ENCODE peak calls at places on chromosomes 7 and 10, in four cellular contexts. F is GM12878, Q is HepG2, V is K562. Y is an unnamed sample.

GRCh38 chr10:123858039-123858740 is 33.4 kb downstream of the CPXM2 start:
- DNase-seq in F (no peak), Q (no peak), V (no peak), Y (no peak)

GRCh38 chr7:74226633-74227032 is 16.8 kb downstream of the LAT2 start:
- DNase-seq in F (no peak), Q (no peak), V (no peak), Y (no peak)

GRCh38 chr10:91745086-91745831 is 53.0 kb upstream of the TNKS2 start:
- DNase-seq in F (no peak), Q (peak), V (no peak), Y (peak)

GRCh38 chr10:132387723-132388210 is 9.2 kb upstream of the PWWP2B start:
- DNase-seq in F (no peak), Q (peak), V (peak), Y (peak)

GRCh38 chr10:95655571-95656290 is 780 bp downstream of the ALDH18A1 start:
- DNase-seq in F (peak), Q (peak), V (peak), Y (no peak)

GRCh38 chr10:18079665-18080295 is 60.4 kb upstream of the CACNB2 start:
- DNase-seq in F (no peak), Q (no peak), V (no peak), Y (no peak)

GRCh38 chr10:1409359-1409750 is 328.0 kb downstream of the ADARB2 start:
- DNase-seq in F (no peak), Q (no peak), V (no peak), Y (no peak)

GRCh38 chr10:101018600-101019439 is 12.1 kb downstream of the PDZD7 start:
- DNase-seq in F (no peak), Q (peak), V (peak), Y (peak)

GRCh38 chr10:31745612-31746376 is 182.8 kb downstream of the ARHGAP12 start:
- DNase-seq in F (no peak), Q (peak), V (no peak), Y (no peak)

GRCh38 chr7:41378156-41378555 is 324.7 kb downstream of the INHBA start:
- DNase-seq in F (no peak), Q (no peak), V (no peak), Y (no peak)

GRCh38 chr7:42338231-42339222 is 101.5 kb upstream of the GLI3 start:
- DNase-seq in F (no peak), Q (no peak), V (no peak), Y (no peak)

GRCh38 chr10:45227042-45227441 is 88.4 kb downstream of the OR13A1 start:
- DNase-seq in F (no peak), Q (no peak), V (no peak), Y (no peak)

GRCh38 chr7:158572000-158572828 is 15.4 kb downstream of the PTPRN2 start:
- DNase-seq in F (no peak), Q (peak), V (no peak), Y (no peak)

GRCh38 chr10:45201271-45201670 is 114.1 kb downstream of the OR13A1 start:
- DNase-seq in F (no peak), Q (no peak), V (no peak), Y (no peak)

GRCh38 chr10:132206806-132207535 is 20.2 kb downstream of the DPYSL4 start:
- DNase-seq in F (no peak), Q (no peak), V (no peak), Y (no peak)

GRCh38 chr7:132430863-132431822 is 145.1 kb downstream of the PLXNA4 start:
- DNase-seq in F (no peak), Q (no peak), V (no peak), Y (no peak)

GRCh38 chr7:158321056-158321700 is 266.4 kb downstream of the PTPRN2 start:
- DNase-seq in F (no peak), Q (no peak), V (no peak), Y (no peak)

GRCh38 chr7:117741962-117742361 is 131.3 kb downstream of the CTTNBP2 start:
- DNase-seq in F (no peak), Q (no peak), V (no peak), Y (no peak)

GRCh38 chr10:47054936-47055335 is 143.7 kb downstream of the PTPN20 start:
- DNase-seq in F (no peak), Q (no peak), V (no peak), Y (no peak)

GRCh38 chr7:113921363-113921762 is 2.6 kb upstream of the PPP1R3A start:
- DNase-seq in F (no peak), Q (no peak), V (no peak), Y (no peak)

GRCh38 chr7:54897891-54898290 is 120.9 kb upstream of the EGFR start:
- DNase-seq in F (no peak), Q (no peak), V (no peak), Y (no peak)

GRCh38 chr10:90866050-90866598 is 5.7 kb upstream of the RPP30 start:
- DNase-seq in F (no peak), Q (no peak), V (no peak), Y (no peak)

GRCh38 chr10:79285315-79286185 is 61.7 kb upstream of the PPIF start:
- DNase-seq in F (peak), Q (no peak), V (no peak), Y (no peak)

GRCh38 chr7:117145952-117146475 is 176.8 kb downstream of the WNT2 start:
- DNase-seq in F (no peak), Q (no peak), V (no peak), Y (no peak)

GRCh38 chr10:116000151-116000550 is 272.9 kb downstream of the GFRA1 start:
- DNase-seq in F (no peak), Q (no peak), V (no peak), Y (no peak)

GRCh38 chr7:103821105-103821504 is 168.4 kb downstream of the RELN start:
- DNase-seq in F (no peak), Q (no peak), V (no peak), Y (no peak)

GRCh38 chr10:110216240-110216639 is 8.8 kb downstream of the MXI1 start:
- DNase-seq in F (no peak), Q (no peak), V (no peak), Y (no peak)

GRCh38 chr10:110214380-110214826 is 7.0 kb downstream of the MXI1 start:
- DNase-seq in F (no peak), Q (no peak), V (no peak), Y (no peak)

GRCh38 chr10:110216942-110217341 is 9.5 kb downstream of the MXI1 start:
- DNase-seq in F (no peak), Q (no peak), V (no peak), Y (no peak)

GRCh38 chr10:110215286-110215685 is 7.9 kb downstream of the MXI1 start:
- DNase-seq in F (no peak), Q (no peak), V (no peak), Y (no peak)

DNA sequence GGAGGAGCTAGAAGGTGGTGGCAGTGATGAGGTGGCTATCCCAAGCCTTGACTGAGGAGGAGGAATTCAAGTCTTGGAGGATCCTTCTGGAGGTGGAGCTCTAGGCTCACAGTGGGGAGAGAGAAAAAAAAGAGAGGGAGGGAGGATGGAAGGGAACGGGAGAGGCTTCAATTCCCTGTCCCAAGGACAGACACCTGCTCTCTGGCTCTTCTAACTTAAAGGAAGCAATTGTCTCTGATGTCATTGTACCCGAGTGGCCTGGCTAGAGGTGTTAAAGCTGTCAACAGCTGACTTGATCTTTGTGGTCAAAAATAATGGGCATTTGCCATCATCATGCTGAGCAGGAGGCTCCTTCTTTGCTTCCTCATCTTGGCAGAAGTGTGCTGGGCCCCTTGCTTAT is 8.3 kb downstream of the MXI1 start:
- DNase-seq in F (no peak), Q (no peak), V (peak), Y (no peak)
- TF ChIP-seq ETV6 in F (no peak), Q (no peak), V (no peak), Y (no peak)

GRCh38 chr7:50782376-50783208 is at the start of gene GRB10:
- DNase-seq in F (no peak), Q (no peak), V (peak), Y (peak)
- TF ChIP-seq CTCF in F (no peak), Q (peak), V (no peak), Y (no peak)

DNA sequence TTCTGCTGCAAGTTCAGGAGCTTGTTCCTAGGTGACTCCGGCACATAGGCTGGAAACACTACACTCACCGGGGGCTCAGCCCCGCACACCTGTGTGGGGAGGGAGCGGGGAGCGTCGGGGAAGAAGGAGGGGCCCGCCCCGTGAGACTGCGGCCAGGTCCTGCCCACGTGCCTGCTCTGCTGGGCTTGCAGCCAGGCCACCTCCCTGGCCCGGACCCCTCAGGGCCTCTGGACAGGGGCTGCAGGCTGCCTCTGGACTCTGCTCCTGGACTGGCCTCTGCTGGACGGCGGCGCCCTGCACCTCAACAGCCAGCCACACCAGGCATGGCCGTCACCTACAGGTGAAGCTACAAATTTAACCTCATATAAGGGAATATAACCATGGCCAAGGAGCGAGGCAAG is 71.8 kb upstream of the FAM20C start:
- DNase-seq in F (no peak), Q (no peak), V (no peak), Y (no peak)
- TF ChIP-seq ETV6 in F (no peak), Q (no peak), V (no peak), Y (no peak)

GRCh38 chr7:106170651-106171050 is 58.5 kb upstream of the SYPL1 start:
- DNase-seq in F (no peak), Q (no peak), V (no peak), Y (no peak)
- TF ChIP-seq CTCF in F (no peak), Q (no peak), V (no peak), Y (no peak)

GRCh38 chr7:47451851-47452205 is 130.1 kb downstream of the TNS3 start:
- DNase-seq in F (no peak), Q (no peak), V (no peak), Y (no peak)

GRCh38 chr7:47454066-47454950 is 127.6 kb downstream of the TNS3 start:
- DNase-seq in F (no peak), Q (no peak), V (no peak), Y (no peak)

GRCh38 chr7:47452295-47452694 is 129.6 kb downstream of the TNS3 start:
- DNase-seq in F (no peak), Q (no peak), V (no peak), Y (no peak)

GRCh38 chr7:47452715-47453092 is 129.2 kb downstream of the TNS3 start:
- DNase-seq in F (no peak), Q (no peak), V (no peak), Y (no peak)

GRCh38 chr7:47453093-47454056 is 128.5 kb downstream of the TNS3 start:
- DNase-seq in F (no peak), Q (no peak), V (no peak), Y (no peak)
- TF ChIP-seq ETV6 in F (no peak), Q (no peak), V (no peak), Y (no peak)

GRCh38 chr7:133912916-133913697 is 214.0 kb upstream of the LRGUK start:
- DNase-seq in F (no peak), Q (no peak), V (no peak), Y (no peak)
- TF ChIP-seq CTCF in F (no peak), Q (no peak), V (no peak), Y (no peak)

GRCh38 chr10:50325449-50326188 is 74.3 kb upstream of the ASAH2 start:
- DNase-seq in F (no peak), Q (no peak), V (no peak), Y (no peak)
- TF ChIP-seq ETV6 in F (no peak), Q (no peak), V (no peak), Y (no peak)

DNA sequence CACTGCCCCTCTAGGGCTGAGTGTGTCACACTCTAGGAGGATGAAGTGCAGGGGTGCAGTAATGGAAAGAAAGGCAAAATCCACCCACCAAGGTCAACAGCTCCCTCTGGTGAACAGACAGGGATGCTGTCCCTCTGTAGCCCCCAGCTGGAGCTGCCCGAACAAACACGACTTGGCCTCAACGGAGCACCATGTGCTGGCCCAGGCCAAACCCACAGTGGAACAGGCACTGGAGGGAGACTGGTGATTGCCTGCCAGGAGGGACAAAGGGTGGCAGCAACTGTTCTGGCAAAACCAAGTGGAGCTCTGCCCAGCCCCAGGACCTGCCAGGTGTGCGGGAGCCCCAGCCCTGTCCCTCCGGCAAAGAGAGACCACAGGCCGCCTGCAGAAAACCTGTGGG is 20.7 kb downstream of the PDIA4 start:
- DNase-seq in F (no peak), Q (no peak), V (no peak), Y (no peak)
- TF ChIP-seq CTCF in F (peak), Q (peak), V (peak), Y (no peak)

Y was measured in WTC11.